ENCODE peak calls at places on chromosomes 13 and 19, in six cellular contexts. J is Peyer's patch; D is SK-N-SH; L is CD4-positive, CD25-positive, alpha-beta regulatory T cell; R is HCT116; N is CD4-positive, alpha-beta memory T cell. A is an unnamed sample.
A peak's percentile ranks its signal among the peaks of the same experiment; 100 is the strongest.

GRCh38 chr19:41367848-41368301 is 3.9 kb upstream of the B9D2 start:
- DNase-seq in N (no peak), L (no peak), D (no peak), R (no peak), J (no peak), A (no peak)

GRCh38 chr19:41325947-41326706 is 16.2 kb downstream of the CCDC97 start:
- DNase-seq in N (no peak), D (peak; percentile 81), J (peak; percentile 87), R (no peak), L (no peak), A (peak; percentile 31)

GRCh38 chr13:112657850-112658445 is 31.9 kb upstream of the ATP11A start:
- DNase-seq in J (peak; percentile 38), R (no peak), L (no peak), N (no peak), D (no peak), A (no peak)

GRCh38 chr19:37309834-37310575 is 60.9 kb upstream of the ZNF527 start:
- DNase-seq in N (peak; percentile 39), L (peak; percentile 42), D (peak; percentile 32), R (no peak), J (no peak), A (no peak)

GRCh38 chr13:101512650-101513049 is 60.2 kb downstream of the ITGBL1 start:
- DNase-seq in R (no peak), N (no peak), L (no peak), J (no peak), D (no peak), A (no peak)

GRCh38 chr13:98014766-98015165 is 61.3 kb downstream of the IPO5 start:
- DNase-seq in N (no peak), R (no peak), L (no peak), D (no peak), J (no peak), A (no peak)

GRCh38 chr19:39568604-39569003 is 28.6 kb upstream of the EID2 start:
- DNase-seq in R (no peak), J (no peak), N (no peak), L (no peak), D (no peak), A (no peak)

GRCh38 chr19:58361900-58362271 is 665 bp downstream of the ZNF497 start:
- DNase-seq in R (peak; percentile 46), J (peak; percentile 65), D (peak; percentile 83), L (peak; percentile 19), N (peak; percentile 24), A (no peak)

GRCh38 chr13:113179374-113180230 is 21.2 kb downstream of the PROZ start:
- DNase-seq in R (no peak), L (no peak), N (peak; percentile 69), D (no peak), J (no peak), A (no peak)

GRCh38 chr19:860481-861098 is 1.1 kb downstream of the CFD start:
- DNase-seq in R (peak; percentile 73), J (peak; percentile 81), L (peak; percentile 62), D (peak; percentile 83), N (peak; percentile 58), A (peak; percentile 48)

GRCh38 chr19:36008336-36008978 is at the start of gene SYNE4:
- DNase-seq in J (peak; percentile 67), D (no peak), L (no peak), R (peak; percentile 75), N (no peak), A (no peak)

GRCh38 chr19:13055213-13056051 is 47.2 kb downstream of the LYL1 start:
- DNase-seq in L (no peak), J (no peak), N (no peak), R (no peak), D (peak; percentile 89), A (no peak)

GRCh38 chr19:56837004-56837403 is 3.5 kb downstream of the PEG3 start:
- DNase-seq in R (no peak), J (no peak), D (peak; percentile 10), L (no peak), N (no peak), A (no peak)

GRCh38 chr13:43661321-43661720 is 125.5 kb downstream of the ENOX1 start:
- DNase-seq in D (no peak), J (no peak), N (no peak), R (no peak), L (no peak), A (no peak)

GRCh38 chr13:90787007-90787406 is 560.5 kb upstream of the MIR17HG start:
- DNase-seq in N (no peak), L (no peak), R (no peak), D (no peak), J (no peak), A (no peak)

GRCh38 chr19:2808129-2808941 is 11.3 kb upstream of the ZNF554 start:
- DNase-seq in J (no peak), R (no peak), D (peak; percentile 9), L (no peak), N (no peak), A (no peak)

GRCh38 chr19:14949876-14950275 is 8.6 kb downstream of the OR7C2 start:
- DNase-seq in D (no peak), J (no peak), N (no peak), R (no peak), L (no peak), A (no peak)

GRCh38 chr13:48155850-48156249 is 60.9 kb upstream of the MED4 start:
- DNase-seq in R (peak; percentile 38), L (peak; percentile 84), J (no peak), D (no peak), N (peak; percentile 83), A (peak; percentile 79)

GRCh38 chr13:28584873-28585317 is 74.0 kb upstream of the POMP start:
- DNase-seq in L (no peak), J (no peak), R (no peak), N (no peak), D (no peak), A (no peak)

GRCh38 chr13:49927755-49928154 is 8.4 kb downstream of the SPRYD7 start:
- DNase-seq in R (no peak), D (no peak), L (no peak), J (no peak), N (no peak), A (no peak)

GRCh38 chr19:9295411-9295849 is 14.2 kb downstream of the ZNF699 start:
- DNase-seq in D (no peak), R (no peak), L (no peak), N (no peak), J (no peak), A (no peak)
- H3K4me3 ChIP-seq in D (no peak overlapping the region), R (no peak overlapping the region), L (no peak overlapping the region), N (no peak overlapping the region), J (no peak overlapping the region), A (peak overlapping the region; percentile 1)

GRCh38 chr19:16893686-16893990 is 4.8 kb downstream of the F2RL3 start:
- DNase-seq in N (no peak), L (no peak), R (no peak), D (no peak), J (peak; percentile 81), A (no peak)
- H3K27ac ChIP-seq in N (no peak overlapping the region), L (no peak overlapping the region), R (no peak overlapping the region), D (no peak overlapping the region), J (peak overlapping the region; percentile 55), A (no peak overlapping the region)

GRCh38 chr13:40582531-40582930 is 83.9 kb downstream of the FOXO1 start:
- DNase-seq in L (no peak), R (no peak), N (no peak), J (no peak), D (no peak), A (no peak)

GRCh38 chr13:40581277-40581579 is 85.2 kb downstream of the FOXO1 start:
- DNase-seq in N (no peak), J (no peak), L (no peak), R (no peak), D (no peak), A (no peak)

GRCh38 chr13:40578055-40578454 is 88.4 kb downstream of the FOXO1 start:
- DNase-seq in J (no peak), L (no peak), N (no peak), D (no peak), R (no peak), A (no peak)

GRCh38 chr13:40580566-40581276 is 85.7 kb downstream of the FOXO1 start:
- DNase-seq in J (no peak), R (no peak), D (no peak), L (no peak), N (no peak), A (no peak)

GRCh38 chr13:40579535-40579934 is 86.9 kb downstream of the FOXO1 start:
- DNase-seq in J (no peak), L (no peak), D (no peak), N (no peak), R (no peak), A (no peak)
- H3K4me3 ChIP-seq in J (no peak overlapping the region), L (peak overlapping the region; percentile 10), D (no peak overlapping the region), N (no peak overlapping the region), R (no peak overlapping the region), A (no peak overlapping the region)

GRCh38 chr19:17098326-17098725 is 22.7 kb downstream of the MYO9B start:
- DNase-seq in J (no peak), D (no peak), N (no peak), R (no peak), L (no peak), A (no peak)
- H3K27ac ChIP-seq in J (no peak overlapping the region), D (no peak overlapping the region), N (no peak overlapping the region), R (peak overlapping the region; percentile 32), L (no peak overlapping the region), A (no peak overlapping the region)

GRCh38 chr19:50203281-50204080 is at the start of gene MYH14:
- DNase-seq in J (peak; percentile 90), L (no peak), R (peak; percentile 86), N (no peak), D (peak; percentile 82), A (no peak)

GRCh38 chr19:50202962-50203280 is 501 bp upstream of the MYH14 start:
- DNase-seq in L (no peak), R (no peak), N (no peak), D (no peak), J (no peak), A (no peak)

GRCh38 chr19:50205681-50206138 is 2.3 kb downstream of the MYH14 start:
- DNase-seq in L (no peak), J (peak; percentile 91), D (no peak), N (no peak), R (no peak), A (no peak)

GRCh38 chr19:50204811-50205675 is 1.6 kb downstream of the MYH14 start:
- DNase-seq in R (peak; percentile 65), D (peak; percentile 33), N (no peak), L (no peak), J (peak; percentile 92), A (no peak)

GRCh38 chr19:50204081-50204428 is 633 bp downstream of the MYH14 start:
- DNase-seq in J (no peak), D (no peak), L (no peak), R (no peak), N (no peak), A (no peak)
- H3K4me3 ChIP-seq in J (no peak overlapping the region), D (no peak overlapping the region), L (no peak overlapping the region), R (peak overlapping the region; percentile 73), N (no peak overlapping the region), A (no peak overlapping the region)

DNA sequence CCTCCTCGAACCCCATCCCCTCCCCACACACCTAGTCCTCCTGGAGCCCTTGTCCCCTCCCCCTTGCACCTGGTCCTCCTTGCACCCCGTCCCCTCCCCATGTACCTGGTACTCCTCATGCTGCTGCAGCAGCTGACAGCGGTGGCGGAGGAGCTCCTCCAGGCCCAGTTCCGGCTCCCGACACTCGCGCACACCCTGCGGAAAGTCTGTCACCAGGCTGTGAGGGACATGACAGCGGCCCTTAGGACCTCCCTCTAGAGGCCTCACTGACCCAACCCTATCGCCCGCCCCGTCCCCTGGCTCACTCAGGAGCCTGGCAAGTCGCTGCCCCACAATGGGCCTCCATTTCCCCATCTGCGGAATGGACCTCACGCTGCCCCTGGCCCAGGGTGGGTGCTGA is 6.4 kb upstream of the PPP6R1 start:
- DNase-seq in J (no peak), N (no peak), D (no peak), R (no peak), L (no peak), A (no peak)
- H3K27ac ChIP-seq in J (no peak overlapping the region), N (no peak overlapping the region), D (no peak overlapping the region), R (no peak overlapping the region), L (no peak overlapping the region), A (no peak overlapping the region)